ENCODE peak calls at places on chromosomes 7 and 10, in nine cellular contexts. P is lower lobe of right lung; B is HCT116; W is H9; V is spleen; R is naive thymus-derived CD4-positive, alpha-beta T cell; O is left lung; X is colonic mucosa; S is pancreas. H is an unnamed sample.

GRCh38 chr7:115356139-115356746 is 434.3 kb downstream of the MDFIC start:
- DNase-seq in X (no peak), R (no peak), S (no peak), B (peak; percentile 21), O (no peak), W (no peak), P (no peak), V (no peak), H (peak; percentile 34)

GRCh38 chr10:224571-224970 is 89.3 kb downstream of the ZMYND11 start:
- DNase-seq in W (no peak), R (no peak), X (no peak), S (no peak), O (no peak), B (no peak), P (no peak), V (no peak), H (peak; percentile 27)

GRCh38 chr10:62707810-62708209 is 96.7 kb upstream of the ADO start:
- DNase-seq in P (no peak), X (no peak), W (no peak), B (no peak), S (no peak), R (no peak), O (no peak), V (no peak), H (peak; percentile 72)

GRCh38 chr7:121800916-121801675 is 71.9 kb upstream of the PTPRZ1 start:
- DNase-seq in X (no peak), R (no peak), W (no peak), S (no peak), P (no peak), B (no peak), V (no peak), O (no peak), H (no peak)

GRCh38 chr7:70313251-70313650 is 715.0 kb downstream of the AUTS2 start:
- DNase-seq in R (no peak), X (no peak), S (no peak), P (no peak), W (no peak), V (no peak), B (no peak), O (no peak), H (no peak)

GRCh38 chr10:132107947-132108877 is 42.5 kb downstream of the JAKMIP3 start:
- DNase-seq in S (no peak), W (peak; percentile 18), R (no peak), O (peak; percentile 42), V (no peak), P (peak; percentile 35), X (no peak), B (no peak), H (no peak)

GRCh38 chr10:118101501-118101900 is 54.8 kb upstream of the RAB11FIP2 start:
- DNase-seq in S (no peak), P (no peak), R (no peak), V (no peak), W (no peak), X (no peak), O (no peak), B (no peak), H (no peak)

GRCh38 chr7:64946772-64947171 is 43.7 kb downstream of the ZNF273 start:
- DNase-seq in S (no peak), B (no peak), W (peak; percentile 69), R (no peak), P (no peak), O (no peak), X (no peak), V (no peak), H (no peak)

GRCh38 chr10:128936392-128936791 is 530.6 kb upstream of the MGMT start:
- DNase-seq in W (no peak), V (no peak), P (no peak), X (no peak), R (no peak), S (no peak), B (no peak), O (no peak), H (no peak)
- H3K9me3 ChIP-seq in W (no peaks in the 10 kb centered on the region), V (no peaks in the 10 kb centered on the region), P (no peaks in the 10 kb centered on the region), X (no peaks in the 10 kb centered on the region), R (no peaks in the 10 kb centered on the region), S (no peaks in the 10 kb centered on the region), B (peaks cover 6% of the 10 kb centered on the region), O (no peaks in the 10 kb centered on the region), H (no peaks in the 10 kb centered on the region)

GRCh38 chr10:36170943-36171501 is 528.9 kb upstream of the FZD8 start:
- DNase-seq in O (no peak), V (no peak), S (no peak), X (no peak), P (no peak), B (no peak), W (no peak), R (no peak), H (no peak)

GRCh38 chr10:36172054-36172531 is 530.0 kb upstream of the FZD8 start:
- DNase-seq in P (no peak), S (no peak), W (no peak), R (no peak), O (no peak), V (no peak), X (no peak), B (no peak), H (no peak)

GRCh38 chr10:36173364-36173763 is 531.3 kb upstream of the FZD8 start:
- DNase-seq in B (no peak), V (no peak), W (no peak), O (no peak), S (no peak), P (no peak), X (no peak), R (no peak), H (no peak)

GRCh38 chr10:36172574-36172973 is 530.5 kb upstream of the FZD8 start:
- DNase-seq in R (no peak), X (no peak), S (no peak), V (no peak), W (no peak), B (no peak), P (no peak), O (no peak), H (no peak)

GRCh38 chr10:36171546-36171945 is 529.5 kb upstream of the FZD8 start:
- DNase-seq in B (no peak), O (no peak), V (no peak), R (no peak), W (no peak), P (no peak), X (no peak), S (no peak), H (no peak)
- H3K4me1 ChIP-seq in B (no peaks in the 10 kb centered on the region), O (peaks cover 10% of the 10 kb centered on the region), V (peaks cover 7% of the 10 kb centered on the region), R (no peaks in the 10 kb centered on the region), W (peaks cover 4% of the 10 kb centered on the region), P (peaks cover 10% of the 10 kb centered on the region), X (no peaks in the 10 kb centered on the region), S (no peaks in the 10 kb centered on the region), H (no peaks in the 10 kb centered on the region)

GRCh38 chr7:99562832-99563231 is 4.4 kb downstream of the ZNF655 start:
- DNase-seq in X (peak; percentile 31), P (no peak), R (peak; percentile 13), S (no peak), B (peak; percentile 96), W (no peak), O (no peak), V (no peak), H (no peak)
- H3K9me3 ChIP-seq in X (no peaks in the 10 kb centered on the region), P (no peaks in the 10 kb centered on the region), R (no peaks in the 10 kb centered on the region), S (no peaks in the 10 kb centered on the region), B (no peaks in the 10 kb centered on the region), W (no peaks in the 10 kb centered on the region), O (no peaks in the 10 kb centered on the region), V (no peaks in the 10 kb centered on the region), H (no peaks in the 10 kb centered on the region)

GRCh38 chr10:34713875-34714274 is 101.2 kb downstream of the PARD3 start:
- DNase-seq in V (no peak), O (no peak), X (no peak), P (no peak), R (no peak), W (no peak), B (no peak), S (no peak), H (no peak)
- H3K4me1 ChIP-seq in V (no peaks in the 10 kb centered on the region), O (peaks cover 37% of the 10 kb centered on the region), X (peaks cover 11% of the 10 kb centered on the region), P (peaks cover 61% of the 10 kb centered on the region), R (no peaks in the 10 kb centered on the region), W (peaks cover 7% of the 10 kb centered on the region), B (peaks cover 36% of the 10 kb centered on the region), S (peaks cover 9% of the 10 kb centered on the region), H (peaks cover 32% of the 10 kb centered on the region)

DNA sequence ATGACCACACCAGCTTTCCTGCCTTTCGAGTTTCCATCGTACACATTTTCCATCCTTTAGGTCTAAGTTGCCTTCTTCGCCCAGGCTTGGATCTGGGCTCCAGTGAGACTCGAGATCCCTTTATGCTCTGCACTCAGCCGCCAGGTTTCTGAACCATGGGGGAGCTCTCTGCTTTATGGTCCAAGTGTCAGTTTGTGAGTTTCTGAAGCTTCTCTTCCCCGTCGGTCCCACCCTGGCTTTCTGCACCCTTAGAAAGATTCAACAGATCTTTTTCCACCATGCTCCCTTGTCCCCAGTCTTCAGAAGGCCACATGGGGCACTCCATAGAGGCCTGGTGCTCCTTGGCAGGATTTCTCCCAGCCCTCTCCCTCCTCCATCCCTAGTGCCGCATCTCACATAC is 402.0 kb downstream of the PTPRN2 start:
- DNase-seq in R (no peak), P (no peak), B (no peak), S (no peak), W (no peak), X (no peak), O (no peak), V (no peak), H (no peak)
- H3K9me3 ChIP-seq in R (no peaks in the 10 kb centered on the region), P (no peaks in the 10 kb centered on the region), B (no peaks in the 10 kb centered on the region), S (no peaks in the 10 kb centered on the region), W (no peaks in the 10 kb centered on the region), X (no peaks in the 10 kb centered on the region), O (peaks cover 34% of the 10 kb centered on the region), V (peaks cover 47% of the 10 kb centered on the region), H (no peaks in the 10 kb centered on the region)

DNA sequence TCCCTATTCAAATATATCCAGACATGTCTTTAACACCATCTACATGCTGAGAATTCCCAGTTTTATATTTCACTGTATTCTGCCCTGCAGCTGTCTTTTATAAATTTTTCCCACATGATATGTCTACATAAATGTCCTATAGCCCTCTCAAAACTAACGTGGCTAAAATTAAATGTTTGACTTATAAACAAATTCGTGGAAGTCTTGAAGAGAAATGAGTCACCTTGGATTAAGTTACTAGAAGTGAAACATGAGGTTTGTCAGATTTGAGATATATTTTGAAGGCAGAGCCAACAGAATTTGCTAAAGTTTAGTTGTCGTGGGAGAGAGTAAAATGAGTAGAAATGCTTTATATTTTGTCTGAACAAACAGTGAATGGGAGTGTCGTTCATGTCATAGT is 386.9 kb upstream of the CNTNAP2 start:
- DNase-seq in O (no peak), X (no peak), R (no peak), P (no peak), W (no peak), S (no peak), V (no peak), B (no peak), H (no peak)
- H3K4me1 ChIP-seq in O (no peaks in the 10 kb centered on the region), X (no peaks in the 10 kb centered on the region), R (no peaks in the 10 kb centered on the region), P (no peaks in the 10 kb centered on the region), W (no peaks in the 10 kb centered on the region), S (no peaks in the 10 kb centered on the region), V (no peaks in the 10 kb centered on the region), B (no peaks in the 10 kb centered on the region), H (no peaks in the 10 kb centered on the region)

GRCh38 chr7:127927339-127927679 is 103.9 kb downstream of the LRRC4 start:
- DNase-seq in P (no peak), R (no peak), V (no peak), X (no peak), B (no peak), W (no peak), S (peak; percentile 38), O (no peak), H (no peak)
- H3K9me3 ChIP-seq in P (no peaks in the 10 kb centered on the region), R (no peaks in the 10 kb centered on the region), V (no peaks in the 10 kb centered on the region), X (no peaks in the 10 kb centered on the region), B (no peaks in the 10 kb centered on the region), W (no peaks in the 10 kb centered on the region), S (no peaks in the 10 kb centered on the region), O (no peaks in the 10 kb centered on the region), H (no peaks in the 10 kb centered on the region)

GRCh38 chr10:110747609-110748464 is 103.7 kb downstream of the RBM20 start:
- DNase-seq in O (no peak), X (no peak), V (no peak), R (no peak), S (no peak), P (no peak), W (no peak), B (no peak), H (no peak)
- H3K4me1 ChIP-seq in O (peaks cover 7% of the 10 kb centered on the region), X (no peaks in the 10 kb centered on the region), V (peaks cover 12% of the 10 kb centered on the region), R (peaks cover 5% of the 10 kb centered on the region), S (no peaks in the 10 kb centered on the region), P (no peaks in the 10 kb centered on the region), W (no peaks in the 10 kb centered on the region), B (no peaks in the 10 kb centered on the region), H (peaks cover 15% of the 10 kb centered on the region)